ENCODE peak calls at places on chromosomes 4 and X, in four cellular contexts. T is psoas muscle, U is endodermal cell, L is kidney epithelial cell. P is an unnamed sample. For H3K27me3, the result is how much of the 10 kb centered on the place peaks cover.

GRCh38 chr4:26762650-26763049 is 98.0 kb upstream of the STIM2 start:
- DNase-seq in T (no peak), U (no peak), L (peak), P (no peak)

GRCh38 chr4:127251423-127251822 is 381.3 kb upstream of the INTU start:
- DNase-seq in T (no peak), U (no peak), L (no peak), P (no peak)

GRCh38 chr4:45063166-45063565 is 336.8 kb upstream of the GNPDA2 start:
- DNase-seq in T (no peak), U (no peak), L (no peak), P (no peak)

GRCh38 chr4:44661940-44662622 is 10.7 kb upstream of the YIPF7 start:
- DNase-seq in T (no peak), U (no peak), L (no peak), P (no peak)

GRCh38 chrX:74458738-74459137 is 37.4 kb downstream of the SLC16A2 start:
- DNase-seq in T (no peak), U (no peak), L (peak), P (no peak)

GRCh38 chrX:24259544-24260240 is 54.2 kb downstream of the SUPT20HL2 start:
- DNase-seq in T (no peak), U (peak), L (peak), P (peak)

GRCh38 chr4:83112678-83113428 is 1.7 kb downstream of the PLAC8 start:
- DNase-seq in T (no peak), U (no peak), L (no peak), P (no peak)

GRCh38 chr4:146915132-146915531 is 30.5 kb downstream of the TTC29 start:
- DNase-seq in T (no peak), U (no peak), L (no peak), P (no peak)

GRCh38 chrX:22559506-22559905 is 286.8 kb downstream of the CBLL2 start:
- DNase-seq in T (no peak), U (no peak), L (no peak), P (no peak)

GRCh38 chr4:182809417-182810102 is 107.6 kb downstream of the DCTD start:
- DNase-seq in T (no peak), U (peak), L (no peak), P (peak)

GRCh38 chr4:20723019-20723418 is 22.8 kb downstream of the PACRGL start:
- DNase-seq in T (no peak), U (no peak), L (no peak), P (no peak)

GRCh38 chr4:3784469-3785291 is 18.5 kb downstream of the ADRA2C start:
- DNase-seq in T (no peak), U (no peak), L (no peak), P (peak)

GRCh38 chr4:184769285-184769825 is 35.5 kb upstream of the CENPU start:
- DNase-seq in T (no peak), U (no peak), L (no peak), P (no peak)

GRCh38 chr4:81472249-81473085 is 760 bp upstream of the RASGEF1B start:
- DNase-seq in T (no peak), U (peak), L (no peak), P (peak)

GRCh38 chr4:26204249-26204825 is 116.5 kb upstream of the RBPJ start:
- DNase-seq in T (no peak), U (no peak), L (no peak), P (no peak)

GRCh38 chrX:112270991-112271390 is 188.4 kb upstream of the TRPC5 start:
- DNase-seq in T (no peak), U (no peak), L (no peak), P (no peak)

GRCh38 chr4:145130788-145131398 is 32.8 kb downstream of the ABCE1 start:
- DNase-seq in T (no peak), U (no peak), L (no peak), P (no peak)

GRCh38 chr4:26707342-26707741 is 123.5 kb downstream of the TBC1D19 start:
- DNase-seq in T (no peak), U (no peak), L (no peak), P (no peak)

GRCh38 chr4:123955167-123955824 is 558.7 kb downstream of the SPRY1 start:
- DNase-seq in T (no peak), U (no peak), L (no peak), P (no peak)

GRCh38 chr4:179328627-179329026 is 1886.4 kb upstream of the AGA start:
- DNase-seq in T (no peak), U (no peak), L (no peak), P (no peak)

GRCh38 chr4:56892686-56893085 is 15.0 kb upstream of the REST start:
- DNase-seq in T (no peak), U (no peak), L (no peak), P (no peak)

GRCh38 chr4:101304916-101305315 is 42.4 kb downstream of the PPP3CA start:
- DNase-seq in T (no peak), U (no peak), L (no peak), P (no peak)

GRCh38 chr4:184961693-184962092 is 56.6 kb upstream of the HELT start:
- DNase-seq in T (no peak), U (no peak), L (no peak), P (peak)

GRCh38 chrX:123797543-123798447 is 62.1 kb upstream of the XIAP start:
- DNase-seq in T (no peak), U (peak), L (no peak), P (no peak)

DNA sequence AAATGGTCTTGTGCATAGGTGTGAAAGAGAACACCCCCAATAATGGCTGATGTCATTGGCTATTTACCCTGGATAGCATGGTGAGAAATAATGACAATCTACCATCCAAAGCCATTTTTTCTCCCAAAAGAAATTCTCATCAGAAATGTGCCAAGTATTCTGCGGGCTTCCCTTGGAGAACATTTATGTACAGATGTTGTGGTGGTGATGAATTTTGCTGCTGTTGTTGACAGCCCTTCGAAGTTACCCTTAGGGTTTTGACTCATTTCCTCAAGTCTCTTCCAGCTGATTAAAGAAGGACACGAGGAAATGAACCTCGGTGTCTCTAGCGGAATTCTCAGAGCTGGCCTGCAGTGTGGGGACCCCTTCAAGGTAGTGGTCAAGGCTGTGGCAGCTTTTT is 3.4 kb downstream of the KIT start:
- DNase-seq in T (no peak), U (no peak), L (no peak), P (no peak)
- H3K4me3 ChIP-seq in T (no peak), U (peak), L (no peak), P (no peak)

GRCh38 chr4:87144346-87144745 is 76.1 kb downstream of the KLHL8 start:
- DNase-seq in T (no peak), U (no peak), L (no peak), P (no peak)

DNA sequence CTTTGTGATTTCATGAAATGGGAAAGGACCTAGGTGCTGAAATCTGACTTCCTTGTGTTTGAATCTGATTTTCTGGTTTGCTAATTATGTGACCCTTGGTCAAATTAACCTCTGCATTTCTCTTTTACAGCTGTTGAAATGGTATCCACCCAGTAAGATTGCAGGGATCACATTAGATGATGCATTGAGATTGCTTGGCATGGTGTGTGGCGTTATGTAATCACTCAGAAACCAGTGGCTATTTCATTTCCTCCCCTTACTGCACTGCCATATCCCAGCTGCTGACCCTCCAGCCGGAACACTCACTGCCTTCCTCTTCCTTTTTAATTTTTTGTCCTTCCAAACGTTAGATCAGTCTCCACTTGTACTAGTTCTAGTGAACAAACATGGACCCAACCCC is 79.0 kb downstream of the KLHL8 start:
- DNase-seq in T (no peak), U (no peak), L (no peak), P (no peak)
- H3K27me3 ChIP-seq in T (under half), U (under half), L (under half), P (under half)

GRCh38 chr4:133152330-133152791 is 3.3 kb downstream of the PCDH10 start:
- DNase-seq in T (no peak), U (peak), L (no peak), P (no peak)
- H3K4me3 ChIP-seq in T (peak), U (peak), L (peak), P (peak)

GRCh38 chr4:118265312-118266144 is 87.3 kb downstream of the PRSS12 start:
- DNase-seq in T (no peak), U (no peak), L (no peak), P (no peak)
- H3K27me3 ChIP-seq in T (under half), U (under half), L (under half), P (under half)

GRCh38 chr4:76144546-76144945 is 3.7 kb downstream of the NUP54 start:
- DNase-seq in T (no peak), U (no peak), L (no peak), P (no peak)
- H3K4me3 ChIP-seq in T (no peak), U (no peak), L (no peak), P (no peak)

P was measured in H7.